ENCODE peak calls at places on chromosomes 13 and 19, in four cellular contexts. One of them, this sample, is unnamed.

GRCh38 chr13:41222259-41222852 is 28.0 kb upstream of the KBTBD7 start:
- DNase-seq in astrocyte: peak
- DNase-seq in PC-3: peak
- DNase-seq in endothelial cell of umbilical vein: peak
- DNase-seq in this sample: peak

GRCh38 chr19:45400192-45400591 is 4.7 kb downstream of the PPP1R13L start:
- DNase-seq in endothelial cell of umbilical vein: no peak
- DNase-seq in PC-3: no peak
- DNase-seq in astrocyte: no peak
- DNase-seq in this sample: no peak

GRCh38 chr13:36125841-36126240 is 5.3 kb downstream of the DCLK1 start:
- DNase-seq in PC-3: no peak
- DNase-seq in endothelial cell of umbilical vein: no peak
- DNase-seq in astrocyte: no peak
- DNase-seq in this sample: no peak

GRCh38 chr19:35408284-35409171 is 37.7 kb downstream of the GPR42 start:
- DNase-seq in endothelial cell of umbilical vein: no peak
- DNase-seq in astrocyte: no peak
- DNase-seq in PC-3: no peak
- DNase-seq in this sample: no peak

GRCh38 chr13:105389373-105389772 is 1146.1 kb downstream of the EFNB2 start:
- DNase-seq in astrocyte: no peak
- DNase-seq in endothelial cell of umbilical vein: no peak
- DNase-seq in PC-3: no peak
- DNase-seq in this sample: no peak

GRCh38 chr19:11540642-11541041 is 2.0 kb downstream of the CNN1 start:
- DNase-seq in PC-3: no peak
- DNase-seq in astrocyte: no peak
- DNase-seq in endothelial cell of umbilical vein: no peak
- DNase-seq in this sample: no peak

GRCh38 chr13:43432948-43433347 is 353.8 kb downstream of the ENOX1 start:
- DNase-seq in endothelial cell of umbilical vein: no peak
- DNase-seq in PC-3: no peak
- DNase-seq in astrocyte: no peak
- DNase-seq in this sample: no peak

GRCh38 chr19:34639491-34640085 is 37.4 kb downstream of the SCGB2B2 start:
- DNase-seq in endothelial cell of umbilical vein: peak
- DNase-seq in astrocyte: peak
- DNase-seq in PC-3: peak
- DNase-seq in this sample: peak

GRCh38 chr19:2064788-2065524 is 13.9 kb upstream of the MKNK2 start:
- DNase-seq in PC-3: no peak
- DNase-seq in endothelial cell of umbilical vein: no peak
- DNase-seq in astrocyte: no peak
- DNase-seq in this sample: no peak

GRCh38 chr19:22052644-22053013 is 345 bp downstream of the ZNF257 start:
- DNase-seq in PC-3: no peak
- DNase-seq in astrocyte: no peak
- DNase-seq in endothelial cell of umbilical vein: no peak
- DNase-seq in this sample: no peak

GRCh38 chr19:55486043-55486970 is 1.3 kb downstream of the NAT14 start:
- DNase-seq in endothelial cell of umbilical vein: peak
- DNase-seq in astrocyte: no peak
- DNase-seq in PC-3: no peak
- DNase-seq in this sample: no peak

GRCh38 chr19:48190288-48191284 is 20.1 kb downstream of the ZSWIM9 start:
- DNase-seq in astrocyte: peak
- DNase-seq in endothelial cell of umbilical vein: no peak
- DNase-seq in PC-3: peak
- DNase-seq in this sample: peak

GRCh38 chr19:14073925-14074838 is 1.6 kb downstream of the MISP3 start:
- DNase-seq in PC-3: peak
- DNase-seq in endothelial cell of umbilical vein: peak
- DNase-seq in astrocyte: no peak
- DNase-seq in this sample: no peak

GRCh38 chr19:42216653-42217521 is 590 bp downstream of the DEDD2 start:
- DNase-seq in PC-3: peak
- DNase-seq in endothelial cell of umbilical vein: peak
- DNase-seq in astrocyte: peak
- DNase-seq in this sample: peak

GRCh38 chr13:110914293-110915056 is 394 bp downstream of the ANKRD10 start:
- DNase-seq in astrocyte: peak
- DNase-seq in endothelial cell of umbilical vein: peak
- DNase-seq in PC-3: peak
- DNase-seq in this sample: peak

GRCh38 chr19:14550201-14550754 is 20.9 kb downstream of the TECR start:
- DNase-seq in endothelial cell of umbilical vein: no peak
- DNase-seq in astrocyte: no peak
- DNase-seq in PC-3: peak
- DNase-seq in this sample: no peak

GRCh38 chr13:87570669-87571068 is 100.5 kb upstream of the SLITRK5 start:
- DNase-seq in endothelial cell of umbilical vein: no peak
- DNase-seq in PC-3: no peak
- DNase-seq in astrocyte: no peak
- DNase-seq in this sample: no peak

GRCh38 chr13:21326155-21327030 is 132.7 kb downstream of the ZDHHC20 start:
- DNase-seq in astrocyte: peak
- DNase-seq in endothelial cell of umbilical vein: peak
- DNase-seq in PC-3: no peak
- DNase-seq in this sample: peak

GRCh38 chr19:31905980-31906948 is 439.1 kb upstream of the ZNF507 start:
- DNase-seq in PC-3: no peak
- DNase-seq in endothelial cell of umbilical vein: no peak
- DNase-seq in astrocyte: no peak
- DNase-seq in this sample: no peak

GRCh38 chr13:99335603-99336002 is 28.4 kb upstream of the GPR183 start:
- DNase-seq in endothelial cell of umbilical vein: no peak
- DNase-seq in PC-3: no peak
- DNase-seq in astrocyte: no peak
- DNase-seq in this sample: no peak

GRCh38 chr19:10707440-10707839 is 6.2 kb downstream of the QTRT1 start:
- DNase-seq in endothelial cell of umbilical vein: no peak
- DNase-seq in PC-3: no peak
- DNase-seq in astrocyte: no peak
- DNase-seq in this sample: no peak

GRCh38 chr19:38861368-38861767 is 11.6 kb upstream of the HNRNPL start:
- DNase-seq in PC-3: no peak
- DNase-seq in astrocyte: no peak
- DNase-seq in endothelial cell of umbilical vein: no peak
- DNase-seq in this sample: no peak

GRCh38 chr19:39032164-39032918 is at the start of gene FBXO27:
- DNase-seq in endothelial cell of umbilical vein: no peak
- DNase-seq in astrocyte: no peak
- DNase-seq in PC-3: peak
- DNase-seq in this sample: peak

GRCh38 chr13:99373436-99373835 is 66.2 kb upstream of the GPR183 start:
- DNase-seq in PC-3: no peak
- DNase-seq in astrocyte: no peak
- DNase-seq in endothelial cell of umbilical vein: no peak
- DNase-seq in this sample: no peak

GRCh38 chr19:19211499-19212432 is at the start of gene NCAN:
- DNase-seq in astrocyte: no peak
- DNase-seq in PC-3: no peak
- DNase-seq in endothelial cell of umbilical vein: no peak
- DNase-seq in this sample: peak

GRCh38 chr13:112970552-112971287 is 1.7 kb downstream of the MCF2L start:
- DNase-seq in endothelial cell of umbilical vein: no peak
- DNase-seq in astrocyte: no peak
- DNase-seq in PC-3: no peak
- DNase-seq in this sample: no peak

GRCh38 chr19:52190679-52191293 is 934 bp downstream of the PPP2R1A start:
- DNase-seq in PC-3: peak
- DNase-seq in endothelial cell of umbilical vein: no peak
- DNase-seq in astrocyte: peak
- DNase-seq in this sample: peak

GRCh38 chr13:111912453-111912866 is 154.5 kb upstream of the SOX1 start:
- DNase-seq in PC-3: no peak
- DNase-seq in astrocyte: no peak
- DNase-seq in endothelial cell of umbilical vein: no peak
- DNase-seq in this sample: no peak

GRCh38 chr13:32284927-32285632 is 30.1 kb downstream of the ZAR1L start:
- DNase-seq in astrocyte: peak
- DNase-seq in PC-3: peak
- DNase-seq in endothelial cell of umbilical vein: peak
- DNase-seq in this sample: peak

GRCh38 chr13:68692049-68692448 is 1415.6 kb upstream of the ATXN8OS start:
- DNase-seq in PC-3: no peak
- DNase-seq in endothelial cell of umbilical vein: no peak
- DNase-seq in astrocyte: no peak
- DNase-seq in this sample: no peak

GRCh38 chr13:55999709-56000108 is 1141.0 kb upstream of the PRR20A start:
- DNase-seq in astrocyte: no peak
- DNase-seq in PC-3: no peak
- DNase-seq in endothelial cell of umbilical vein: no peak
- DNase-seq in this sample: peak

GRCh38 chr19:49155830-49156346 is 692 bp upstream of the HRC start:
- DNase-seq in PC-3: no peak
- DNase-seq in astrocyte: no peak
- DNase-seq in endothelial cell of umbilical vein: no peak
- DNase-seq in this sample: peak

GRCh38 chr13:110566201-110566600 is 4.7 kb upstream of the RAB20 start:
- DNase-seq in PC-3: no peak
- DNase-seq in endothelial cell of umbilical vein: no peak
- DNase-seq in astrocyte: no peak
- DNase-seq in this sample: no peak

GRCh38 chr13:111216166-111216960 is 101.3 kb downstream of the ARHGEF7 start:
- DNase-seq in PC-3: peak
- DNase-seq in astrocyte: no peak
- DNase-seq in endothelial cell of umbilical vein: no peak
- DNase-seq in this sample: peak

GRCh38 chr19:29694166-29694565 is 20.9 kb downstream of the C19orf12 start:
- DNase-seq in astrocyte: no peak
- DNase-seq in endothelial cell of umbilical vein: no peak
- DNase-seq in PC-3: no peak
- DNase-seq in this sample: no peak
- H2AFZ ChIP-seq in astrocyte: no peak
- H2AFZ ChIP-seq in endothelial cell of umbilical vein: no peak
- H2AFZ ChIP-seq in PC-3: no peak
- H2AFZ ChIP-seq in this sample: no peak

DNA sequence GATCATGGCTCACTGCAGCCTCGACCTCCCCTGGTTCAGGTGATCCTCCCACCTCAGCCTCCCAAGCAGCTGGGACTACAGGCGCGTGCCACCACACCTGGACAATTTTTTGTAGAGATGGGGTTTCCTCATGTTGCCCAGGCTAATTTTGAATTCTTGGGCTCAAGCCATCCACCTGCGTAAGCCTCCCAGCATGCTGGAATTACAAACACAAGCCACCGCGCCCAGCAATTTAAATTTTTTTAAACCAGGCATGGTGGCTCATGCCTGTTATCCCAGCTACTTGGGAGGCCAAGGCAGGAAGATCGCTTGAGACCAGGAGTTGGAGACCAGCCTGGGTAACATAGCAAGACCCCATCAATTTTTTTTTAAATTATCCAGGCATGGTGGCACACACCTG is 59.9 kb upstream of the USE1 start:
- DNase-seq in PC-3: no peak
- DNase-seq in endothelial cell of umbilical vein: no peak
- DNase-seq in astrocyte: no peak
- DNase-seq in this sample: no peak
- H2AFZ ChIP-seq in PC-3: no peak
- H2AFZ ChIP-seq in endothelial cell of umbilical vein: no peak
- H2AFZ ChIP-seq in astrocyte: no peak
- H2AFZ ChIP-seq in this sample: no peak

GRCh38 chr13:79309690-79310089 is 96.4 kb downstream of the RBM26 start:
- DNase-seq in endothelial cell of umbilical vein: no peak
- DNase-seq in astrocyte: no peak
- DNase-seq in PC-3: no peak
- DNase-seq in this sample: no peak

GRCh38 chr13:79306650-79307049 is 99.4 kb downstream of the RBM26 start:
- DNase-seq in astrocyte: no peak
- DNase-seq in PC-3: no peak
- DNase-seq in endothelial cell of umbilical vein: no peak
- DNase-seq in this sample: no peak

GRCh38 chr13:79307866-79308298 is 98.2 kb downstream of the RBM26 start:
- DNase-seq in astrocyte: peak
- DNase-seq in endothelial cell of umbilical vein: no peak
- DNase-seq in PC-3: peak
- DNase-seq in this sample: peak

GRCh38 chr13:79311456-79311855 is 94.6 kb downstream of the RBM26 start:
- DNase-seq in PC-3: no peak
- DNase-seq in astrocyte: no peak
- DNase-seq in endothelial cell of umbilical vein: peak
- DNase-seq in this sample: no peak

GRCh38 chr13:79307433-79307861 is 98.6 kb downstream of the RBM26 start:
- DNase-seq in PC-3: no peak
- DNase-seq in astrocyte: no peak
- DNase-seq in endothelial cell of umbilical vein: no peak
- DNase-seq in this sample: no peak
- H2AFZ ChIP-seq in PC-3: no peak
- H2AFZ ChIP-seq in astrocyte: no peak
- H2AFZ ChIP-seq in endothelial cell of umbilical vein: no peak
- H2AFZ ChIP-seq in this sample: no peak

DNA sequence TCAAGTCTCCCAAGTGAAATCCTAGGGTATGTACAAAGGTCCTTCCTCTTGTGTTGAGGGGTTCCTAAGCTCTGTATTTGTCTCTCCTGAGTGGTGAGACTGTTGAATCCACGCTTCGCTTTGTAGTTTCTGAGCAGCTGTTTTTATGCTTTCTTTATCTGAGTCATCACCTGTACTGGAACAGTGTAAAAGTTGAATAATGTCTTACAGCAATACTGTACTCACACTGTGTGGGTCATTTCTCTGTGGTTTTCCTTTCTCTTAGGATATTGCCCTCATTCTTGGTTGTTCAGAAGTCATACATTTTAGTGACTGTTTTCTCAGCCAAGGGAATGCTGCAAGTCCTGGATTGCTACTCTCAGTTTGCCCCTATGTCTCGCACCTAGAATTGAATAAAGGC is 1596.6 kb downstream of the SLITRK5 start:
- DNase-seq in endothelial cell of umbilical vein: no peak
- DNase-seq in PC-3: peak
- DNase-seq in astrocyte: peak
- DNase-seq in this sample: no peak
- H2AFZ ChIP-seq in endothelial cell of umbilical vein: no peak
- H2AFZ ChIP-seq in PC-3: peak
- H2AFZ ChIP-seq in astrocyte: peak
- H2AFZ ChIP-seq in this sample: peak

GRCh38 chr13:114225610-114226009 is 9.1 kb upstream of the CDC16 start:
- DNase-seq in PC-3: no peak
- DNase-seq in astrocyte: no peak
- DNase-seq in endothelial cell of umbilical vein: no peak
- DNase-seq in this sample: no peak

GRCh38 chr13:114228176-114228575 is 6.5 kb upstream of the CDC16 start:
- DNase-seq in endothelial cell of umbilical vein: no peak
- DNase-seq in PC-3: no peak
- DNase-seq in astrocyte: no peak
- DNase-seq in this sample: no peak

GRCh38 chr13:114226088-114226487 is 8.6 kb upstream of the CDC16 start:
- DNase-seq in astrocyte: no peak
- DNase-seq in PC-3: no peak
- DNase-seq in endothelial cell of umbilical vein: no peak
- DNase-seq in this sample: no peak

GRCh38 chr13:114227528-114227927 is 7.2 kb upstream of the CDC16 start:
- DNase-seq in astrocyte: no peak
- DNase-seq in endothelial cell of umbilical vein: no peak
- DNase-seq in PC-3: no peak
- DNase-seq in this sample: no peak

GRCh38 chr13:114226699-114227323 is 7.9 kb upstream of the CDC16 start:
- DNase-seq in astrocyte: peak
- DNase-seq in PC-3: peak
- DNase-seq in endothelial cell of umbilical vein: peak
- DNase-seq in this sample: peak
- H2AFZ ChIP-seq in astrocyte: no peak
- H2AFZ ChIP-seq in PC-3: peak
- H2AFZ ChIP-seq in endothelial cell of umbilical vein: no peak
- H2AFZ ChIP-seq in this sample: no peak

This sample was measured in neural progenitor cell.